ENCODE peak calls at places on chromosomes 5 and 9, in five cellular contexts. One of them, this sample, is unnamed.

GRCh38 chr9:101977614-101978210 is 239.3 kb upstream of the GRIN3A start:
- DNase-seq in lower lobe of right lung: no peak
- DNase-seq in heart right ventricle: no peak
- DNase-seq in Peyer's patch: no peak
- DNase-seq in gastrocnemius medialis: no peak
- DNase-seq in this sample: no peak

GRCh38 chr5:139962445-139962844 is 80.7 kb downstream of the NRG2 start:
- DNase-seq in lower lobe of right lung: no peak
- DNase-seq in heart right ventricle: no peak
- DNase-seq in Peyer's patch: no peak
- DNase-seq in gastrocnemius medialis: no peak
- DNase-seq in this sample: no peak

GRCh38 chr9:93634311-93635185 is 58.2 kb downstream of the PHF2 start:
- DNase-seq in lower lobe of right lung: no peak
- DNase-seq in heart right ventricle: no peak
- DNase-seq in Peyer's patch: peak; percentile 3
- DNase-seq in gastrocnemius medialis: no peak
- DNase-seq in this sample: no peak

GRCh38 chr9:18601956-18602355 is 128.0 kb downstream of the ADAMTSL1 start:
- DNase-seq in lower lobe of right lung: no peak
- DNase-seq in heart right ventricle: no peak
- DNase-seq in Peyer's patch: no peak
- DNase-seq in gastrocnemius medialis: no peak
- DNase-seq in this sample: no peak

GRCh38 chr5:154371687-154372086 is 74.1 kb upstream of the SAP30L start:
- DNase-seq in lower lobe of right lung: no peak
- DNase-seq in heart right ventricle: peak; percentile 17
- DNase-seq in Peyer's patch: no peak
- DNase-seq in gastrocnemius medialis: peak; percentile 62
- DNase-seq in this sample: no peak

GRCh38 chr5:45774528-45774927 is 78.3 kb upstream of the HCN1 start:
- DNase-seq in lower lobe of right lung: no peak
- DNase-seq in heart right ventricle: no peak
- DNase-seq in Peyer's patch: no peak
- DNase-seq in gastrocnemius medialis: no peak
- DNase-seq in this sample: no peak

GRCh38 chr5:83540105-83540504 is 68.6 kb downstream of the VCAN start:
- DNase-seq in lower lobe of right lung: no peak
- DNase-seq in heart right ventricle: no peak
- DNase-seq in Peyer's patch: no peak
- DNase-seq in gastrocnemius medialis: no peak
- DNase-seq in this sample: no peak

GRCh38 chr5:55800924-55801323 is 50.2 kb upstream of the IL31RA start:
- DNase-seq in lower lobe of right lung: no peak
- DNase-seq in heart right ventricle: no peak
- DNase-seq in Peyer's patch: no peak
- DNase-seq in gastrocnemius medialis: no peak
- DNase-seq in this sample: no peak

GRCh38 chr5:162786234-162786633 is 651.2 kb upstream of the CCNG1 start:
- DNase-seq in lower lobe of right lung: no peak
- DNase-seq in heart right ventricle: no peak
- DNase-seq in Peyer's patch: no peak
- DNase-seq in gastrocnemius medialis: no peak
- DNase-seq in this sample: no peak

GRCh38 chr9:23842531-23843129 is 16.6 kb upstream of the ELAVL2 start:
- DNase-seq in lower lobe of right lung: no peak
- DNase-seq in heart right ventricle: no peak
- DNase-seq in Peyer's patch: no peak
- DNase-seq in gastrocnemius medialis: no peak
- DNase-seq in this sample: no peak

GRCh38 chr9:88059469-88059868 is 78.8 kb downstream of the SPATA31C2 start:
- DNase-seq in lower lobe of right lung: no peak
- DNase-seq in heart right ventricle: no peak
- DNase-seq in Peyer's patch: no peak
- DNase-seq in gastrocnemius medialis: no peak
- DNase-seq in this sample: no peak

GRCh38 chr9:79382468-79382867 is 189.3 kb upstream of the TLE4 start:
- DNase-seq in lower lobe of right lung: no peak
- DNase-seq in heart right ventricle: no peak
- DNase-seq in Peyer's patch: no peak
- DNase-seq in gastrocnemius medialis: no peak
- DNase-seq in this sample: no peak

GRCh38 chr5:170254056-170254455 is 21.3 kb downstream of the C5orf58 start:
- DNase-seq in lower lobe of right lung: no peak
- DNase-seq in heart right ventricle: no peak
- DNase-seq in Peyer's patch: peak; percentile 52
- DNase-seq in gastrocnemius medialis: no peak
- DNase-seq in this sample: peak; percentile 61

GRCh38 chr5:168876419-168876818 is 297.3 kb upstream of the PANK3 start:
- DNase-seq in lower lobe of right lung: no peak
- DNase-seq in heart right ventricle: no peak
- DNase-seq in Peyer's patch: no peak
- DNase-seq in gastrocnemius medialis: no peak
- DNase-seq in this sample: no peak

GRCh38 chr5:178069909-178070308 is 43.4 kb upstream of the N4BP3 start:
- DNase-seq in lower lobe of right lung: no peak
- DNase-seq in heart right ventricle: no peak
- DNase-seq in Peyer's patch: peak; percentile 60
- DNase-seq in gastrocnemius medialis: no peak
- DNase-seq in this sample: no peak

GRCh38 chr5:152116926-152117325 is 192.3 kb upstream of the GLRA1 start:
- DNase-seq in lower lobe of right lung: no peak
- DNase-seq in heart right ventricle: no peak
- DNase-seq in Peyer's patch: no peak
- DNase-seq in gastrocnemius medialis: no peak
- DNase-seq in this sample: no peak

GRCh38 chr5:33400675-33401074 is 40.1 kb upstream of the TARS1 start:
- DNase-seq in lower lobe of right lung: no peak
- DNase-seq in heart right ventricle: no peak
- DNase-seq in Peyer's patch: no peak
- DNase-seq in gastrocnemius medialis: no peak
- DNase-seq in this sample: no peak

GRCh38 chr5:16819522-16820167 is 116.4 kb downstream of the MYO10 start:
- DNase-seq in lower lobe of right lung: no peak
- DNase-seq in heart right ventricle: no peak
- DNase-seq in Peyer's patch: no peak
- DNase-seq in gastrocnemius medialis: no peak
- DNase-seq in this sample: no peak

GRCh38 chr5:142749321-142749720 is 20.9 kb upstream of the ARHGAP26 start:
- DNase-seq in lower lobe of right lung: no peak
- DNase-seq in heart right ventricle: no peak
- DNase-seq in Peyer's patch: no peak
- DNase-seq in gastrocnemius medialis: no peak
- DNase-seq in this sample: no peak

GRCh38 chr9:76341616-76342015 is 52.6 kb downstream of the RFK start:
- DNase-seq in lower lobe of right lung: no peak
- DNase-seq in heart right ventricle: no peak
- DNase-seq in Peyer's patch: no peak
- DNase-seq in gastrocnemius medialis: no peak
- DNase-seq in this sample: no peak

GRCh38 chr9:101117091-101117490 is 88.6 kb downstream of the PLPPR1 start:
- DNase-seq in lower lobe of right lung: no peak
- DNase-seq in heart right ventricle: no peak
- DNase-seq in Peyer's patch: no peak
- DNase-seq in gastrocnemius medialis: no peak
- DNase-seq in this sample: no peak

GRCh38 chr5:135139397-135140134 is 105.5 kb upstream of the PITX1 start:
- DNase-seq in lower lobe of right lung: no peak
- DNase-seq in heart right ventricle: no peak
- DNase-seq in Peyer's patch: no peak
- DNase-seq in gastrocnemius medialis: no peak
- DNase-seq in this sample: no peak

GRCh38 chr9:79684711-79685575 is 113.2 kb downstream of the TLE4 start:
- DNase-seq in lower lobe of right lung: no peak
- DNase-seq in heart right ventricle: no peak
- DNase-seq in Peyer's patch: no peak
- DNase-seq in gastrocnemius medialis: no peak
- DNase-seq in this sample: no peak

GRCh38 chr5:131541766-131542165 is 93.3 kb downstream of the RAPGEF6 start:
- DNase-seq in lower lobe of right lung: no peak
- DNase-seq in heart right ventricle: no peak
- DNase-seq in Peyer's patch: no peak
- DNase-seq in gastrocnemius medialis: no peak
- DNase-seq in this sample: no peak

GRCh38 chr9:127519301-127520166 is 68.2 kb downstream of the LRSAM1 start:
- DNase-seq in lower lobe of right lung: no peak
- DNase-seq in heart right ventricle: peak; percentile 51
- DNase-seq in Peyer's patch: no peak
- DNase-seq in gastrocnemius medialis: no peak
- DNase-seq in this sample: no peak

GRCh38 chr5:138226917-138227316 is 13.8 kb upstream of the CDC23 start:
- DNase-seq in lower lobe of right lung: no peak
- DNase-seq in heart right ventricle: no peak
- DNase-seq in Peyer's patch: no peak
- DNase-seq in gastrocnemius medialis: no peak
- DNase-seq in this sample: no peak

GRCh38 chr9:34456746-34457145 is 1.6 kb downstream of the FAM219A start:
- DNase-seq in lower lobe of right lung: no peak
- DNase-seq in heart right ventricle: no peak
- DNase-seq in Peyer's patch: no peak
- DNase-seq in gastrocnemius medialis: no peak
- DNase-seq in this sample: no peak
- H3K4me3 ChIP-seq in lower lobe of right lung: peak overlapping the region; percentile 76
- H3K4me3 ChIP-seq in heart right ventricle: peak overlapping the region; percentile 75
- H3K4me3 ChIP-seq in Peyer's patch: peak overlapping the region; percentile 95
- H3K4me3 ChIP-seq in gastrocnemius medialis: peak overlapping the region; percentile 95
- H3K4me3 ChIP-seq in this sample: no peak overlapping the region

GRCh38 chr5:172182291-172182690 is 5.7 kb downstream of the STK10 start:
- DNase-seq in lower lobe of right lung: no peak
- DNase-seq in heart right ventricle: no peak
- DNase-seq in Peyer's patch: no peak
- DNase-seq in gastrocnemius medialis: no peak
- DNase-seq in this sample: no peak
- H3K4me1 ChIP-seq in lower lobe of right lung: peaks cover 80% of the 10 kb centered on the region
- H3K4me1 ChIP-seq in heart right ventricle: peaks cover 67% of the 10 kb centered on the region
- H3K4me1 ChIP-seq in Peyer's patch: no peaks in the 10 kb centered on the region
- H3K4me1 ChIP-seq in gastrocnemius medialis: peaks cover 23% of the 10 kb centered on the region
- H3K4me1 ChIP-seq in this sample: peaks cover 72% of the 10 kb centered on the region

GRCh38 chr9:83599071-83599470 is 23.9 kb upstream of the IDNK start:
- DNase-seq in lower lobe of right lung: no peak
- DNase-seq in heart right ventricle: no peak
- DNase-seq in Peyer's patch: no peak
- DNase-seq in gastrocnemius medialis: no peak
- DNase-seq in this sample: no peak
- H3K27ac ChIP-seq in lower lobe of right lung: no peak overlapping the region
- H3K27ac ChIP-seq in heart right ventricle: no peak overlapping the region
- H3K27ac ChIP-seq in Peyer's patch: no peak overlapping the region
- H3K27ac ChIP-seq in gastrocnemius medialis: no peak overlapping the region
- H3K27ac ChIP-seq in this sample: no peak overlapping the region

DNA sequence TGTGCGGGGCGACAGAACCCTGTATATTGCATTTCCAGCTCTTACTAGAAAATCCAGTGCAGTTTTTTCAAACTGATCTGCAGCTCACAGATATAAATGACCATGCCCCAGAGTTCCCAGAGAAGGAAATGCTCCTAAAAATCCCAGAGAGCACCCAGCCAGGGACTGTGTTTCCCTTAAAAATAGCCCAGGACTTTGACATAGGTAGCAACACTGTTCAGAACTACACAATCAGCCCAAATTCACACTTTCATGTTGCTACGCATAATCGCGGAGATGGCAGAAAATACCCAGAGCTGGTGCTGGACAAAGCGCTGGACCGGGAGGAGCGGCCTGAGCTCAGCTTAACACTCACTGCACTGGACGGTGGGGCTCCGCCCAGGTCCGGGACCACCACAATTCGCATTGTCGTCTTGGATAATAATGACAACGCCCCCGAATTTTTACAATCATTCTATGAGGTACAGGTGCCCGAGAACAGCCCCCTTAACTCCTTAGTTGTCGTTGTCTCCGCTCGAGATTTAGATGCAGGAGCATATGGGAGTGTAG is 786 bp downstream of the PCDHB5 start:
- DNase-seq in lower lobe of right lung: no peak
- DNase-seq in heart right ventricle: no peak
- DNase-seq in Peyer's patch: no peak
- DNase-seq in gastrocnemius medialis: no peak
- DNase-seq in this sample: no peak
- H3K4me3 ChIP-seq in lower lobe of right lung: peak overlapping the region; percentile 31
- H3K4me3 ChIP-seq in heart right ventricle: peak overlapping the region; percentile 48
- H3K4me3 ChIP-seq in Peyer's patch: no peak overlapping the region
- H3K4me3 ChIP-seq in gastrocnemius medialis: peak overlapping the region; percentile 54
- H3K4me3 ChIP-seq in this sample: no peak overlapping the region

GRCh38 chr5:4410151-4410550 is 730.0 kb upstream of the ADAMTS16 start:
- DNase-seq in lower lobe of right lung: no peak
- DNase-seq in heart right ventricle: no peak
- DNase-seq in Peyer's patch: no peak
- DNase-seq in gastrocnemius medialis: no peak
- DNase-seq in this sample: no peak
- H3K4me1 ChIP-seq in lower lobe of right lung: no peaks in the 10 kb centered on the region
- H3K4me1 ChIP-seq in heart right ventricle: no peaks in the 10 kb centered on the region
- H3K4me1 ChIP-seq in Peyer's patch: no peaks in the 10 kb centered on the region
- H3K4me1 ChIP-seq in gastrocnemius medialis: no peaks in the 10 kb centered on the region
- H3K4me1 ChIP-seq in this sample: no peaks in the 10 kb centered on the region

DNA sequence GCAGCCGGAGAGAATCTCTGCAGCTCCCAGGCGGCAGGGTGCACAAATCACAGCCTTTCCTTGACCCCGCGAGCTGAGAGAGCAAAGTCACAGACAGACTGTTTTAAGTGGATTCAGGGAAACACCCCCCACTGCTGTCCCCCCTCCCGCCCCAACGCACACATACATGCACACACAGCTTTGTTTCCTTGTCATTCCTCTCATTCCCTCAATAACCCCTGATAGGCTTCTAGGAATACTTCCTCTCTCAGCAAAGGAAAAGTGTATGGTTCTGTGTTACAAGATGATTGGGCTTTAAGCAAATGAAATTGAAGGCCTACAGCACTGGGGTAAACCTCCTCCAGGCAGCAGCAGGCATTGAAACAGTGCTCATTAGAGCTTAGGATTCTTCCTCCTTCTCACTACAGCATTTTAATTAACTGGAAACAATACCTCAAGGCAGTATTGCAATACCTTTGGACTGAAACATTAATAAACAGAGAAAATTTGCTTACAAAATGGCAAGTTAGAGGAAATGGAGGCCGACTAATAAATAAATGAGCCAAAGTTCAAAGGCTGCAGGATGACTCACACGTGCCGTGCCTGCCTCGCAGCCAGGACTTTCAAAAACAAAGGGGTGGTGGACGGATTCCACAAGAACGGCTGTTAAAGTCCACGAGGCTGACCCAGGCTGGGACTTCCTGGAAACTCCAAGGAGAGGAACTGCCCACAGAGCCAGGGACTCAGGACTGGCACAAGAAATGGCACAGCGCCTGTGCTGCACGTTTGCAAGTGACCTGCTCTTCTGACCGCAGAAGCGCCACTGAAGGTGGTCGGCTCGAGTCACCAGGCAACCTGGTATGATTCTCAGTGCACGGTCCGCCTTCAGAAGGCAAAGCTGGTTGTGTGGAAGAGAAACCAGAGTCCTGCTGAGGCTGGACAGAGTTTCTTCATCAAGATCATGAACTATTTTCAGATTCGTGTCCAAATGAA is 236.2 kb downstream of the SYK start:
- DNase-seq in lower lobe of right lung: peak; percentile 73
- DNase-seq in heart right ventricle: no peak
- DNase-seq in Peyer's patch: no peak
- DNase-seq in gastrocnemius medialis: peak; percentile 55
- DNase-seq in this sample: no peak
- H3K27ac ChIP-seq in lower lobe of right lung: peak overlapping the region; percentile 51
- H3K27ac ChIP-seq in heart right ventricle: no peak overlapping the region
- H3K27ac ChIP-seq in Peyer's patch: peak overlapping the region; percentile 13
- H3K27ac ChIP-seq in gastrocnemius medialis: peak overlapping the region; percentile 20
- H3K27ac ChIP-seq in this sample: no peak overlapping the region